ENCODE peak calls at places on chromosome 1, in four cellular contexts. P, K, L and V are unnamed samples. For H3K4me1, the result is how much of the 10 kb centered on the place peaks cover.

GRCh38 chr1:183932412-183932811 is 105.1 kb downstream of the COLGALT2 start:
- DNase-seq in L (peak), K (peak), P (peak), V (peak)

GRCh38 chr1:96309783-96310182 is 411.8 kb upstream of the PTBP2 start:
- DNase-seq in L (no peak), K (peak), P (no peak), V (no peak)

GRCh38 chr1:117824612-117825011 is 104.8 kb downstream of the GDAP2 start:
- DNase-seq in P (no peak), L (no peak), K (no peak), V (no peak)

GRCh38 chr1:57517587-57518397 is 93.9 kb upstream of the DAB1 start:
- DNase-seq in L (no peak), P (no peak), K (no peak), V (no peak)

GRCh38 chr1:155989242-155989991 is 11.1 kb upstream of the ARHGEF2 start:
- DNase-seq in K (peak), L (peak), P (peak), V (peak)

GRCh38 chr1:24901791-24902470 is 28.1 kb downstream of the RUNX3 start:
- DNase-seq in P (no peak), L (peak), K (no peak), V (peak)

GRCh38 chr1:201531551-201532425 is 7.1 kb upstream of the NAV1 start:
- DNase-seq in L (no peak), P (no peak), K (no peak), V (no peak)

GRCh38 chr1:87200875-87201638 is 127.6 kb upstream of the LMO4 start:
- DNase-seq in L (no peak), P (no peak), K (no peak), V (no peak)

GRCh38 chr1:153734380-153735089 is 6.7 kb downstream of the INTS3 start:
- DNase-seq in P (no peak), L (no peak), K (no peak), V (no peak)

GRCh38 chr1:181425566-181425965 is 57.8 kb upstream of the CACNA1E start:
- DNase-seq in P (no peak), L (no peak), K (no peak), V (no peak)

GRCh38 chr1:177873238-177873637 is 96.6 kb downstream of the SEC16B start:
- DNase-seq in L (no peak), P (no peak), K (peak), V (no peak)

GRCh38 chr1:14215151-14215550 is 383.3 kb upstream of the KAZN start:
- DNase-seq in K (no peak), P (no peak), L (no peak), V (no peak)

GRCh38 chr1:157154940-157155514 is 16.8 kb upstream of the ETV3 start:
- DNase-seq in L (peak), P (peak), K (peak), V (peak)

GRCh38 chr1:55421317-55421716 is 206.2 kb upstream of the USP24 start:
- DNase-seq in K (peak), P (no peak), L (no peak), V (no peak)

GRCh38 chr1:164613176-164613575 is 54.2 kb downstream of the PBX1 start:
- DNase-seq in K (no peak), P (peak), L (no peak), V (no peak)
- H3K4me1 ChIP-seq in K (under half), P (under half), L (under half), V (half or more)

DNA sequence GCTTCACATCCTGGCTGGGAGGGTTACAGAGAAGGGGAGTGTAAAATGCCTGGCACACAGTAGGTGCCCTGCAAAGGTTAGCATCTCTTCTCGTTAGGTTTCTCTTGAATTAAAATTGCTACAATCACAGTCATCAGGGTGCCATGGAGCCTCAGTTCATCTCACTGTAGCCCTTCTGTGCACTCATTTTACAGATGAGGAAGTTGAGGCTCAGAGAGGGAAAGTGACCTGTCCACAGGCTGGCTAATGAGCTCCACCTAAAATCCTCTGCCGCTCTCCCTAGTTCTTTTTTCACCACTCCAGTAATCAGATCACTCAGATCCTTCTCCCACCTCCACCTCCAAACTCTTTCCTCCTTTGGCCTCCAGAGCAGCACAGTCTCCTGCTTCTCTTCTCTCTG is 13.5 kb upstream of the AHDC1 start:
- DNase-seq in L (no peak), K (no peak), P (no peak), V (no peak)
- H3K27ac ChIP-seq in L (no peak), K (no peak), P (no peak), V (peak)

DNA sequence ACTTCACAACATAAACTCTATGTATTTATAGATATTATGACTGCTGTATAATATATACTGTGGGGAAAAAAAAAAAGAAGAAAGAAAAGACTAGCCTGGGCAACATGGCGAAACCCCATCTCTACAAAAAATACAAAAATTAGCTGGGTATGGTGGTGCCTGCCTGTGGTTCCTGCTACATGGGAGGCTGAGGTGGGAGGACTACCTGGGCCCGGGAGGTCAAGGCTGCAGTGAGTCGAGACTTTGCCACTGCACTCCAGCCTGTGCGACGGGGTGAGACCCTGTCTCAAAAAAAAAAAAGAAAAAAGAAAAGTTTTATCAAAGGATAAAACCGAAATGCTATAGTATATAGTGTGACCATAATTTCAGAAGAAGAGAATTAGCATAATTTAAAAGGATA is 2.7 kb downstream of the EXOC8 start:
- DNase-seq in K (no peak), L (no peak), P (no peak), V (no peak)
- H3K4me1 ChIP-seq in K (under half), L (under half), P (under half), V (half or more)

GRCh38 chr1:171663036-171663853 is 10.8 kb upstream of the MYOC start:
- DNase-seq in P (no peak), L (no peak), K (no peak), V (no peak)

GRCh38 chr1:171664976-171665375 is 12.5 kb upstream of the MYOC start:
- DNase-seq in P (no peak), K (no peak), L (no peak), V (no peak)

GRCh38 chr1:171661076-171661650 is 8.7 kb upstream of the MYOC start:
- DNase-seq in L (no peak), P (no peak), K (no peak), V (no peak)

GRCh38 chr1:171666114-171666769 is 13.8 kb upstream of the MYOC start:
- DNase-seq in L (no peak), P (no peak), K (no peak), V (no peak)

GRCh38 chr1:171663854-171664550 is 11.5 kb upstream of the MYOC start:
- DNase-seq in L (no peak), P (no peak), K (no peak), V (no peak)
- H3K27ac ChIP-seq in L (no peak), P (no peak), K (no peak), V (no peak)

GRCh38 chr1:76005755-76006154 is 68.8 kb upstream of the ST6GALNAC3 start:
- DNase-seq in P (no peak), L (no peak), K (no peak), V (no peak)
- H3K4me1 ChIP-seq in P (under half), L (under half), K (under half), V (under half)

GRCh38 chr1:235628316-235629006 is 21.1 kb downstream of the GNG4 start:
- DNase-seq in K (no peak), P (no peak), L (no peak), V (no peak)
- H3K27ac ChIP-seq in K (no peak), P (no peak), L (no peak), V (no peak)

DNA sequence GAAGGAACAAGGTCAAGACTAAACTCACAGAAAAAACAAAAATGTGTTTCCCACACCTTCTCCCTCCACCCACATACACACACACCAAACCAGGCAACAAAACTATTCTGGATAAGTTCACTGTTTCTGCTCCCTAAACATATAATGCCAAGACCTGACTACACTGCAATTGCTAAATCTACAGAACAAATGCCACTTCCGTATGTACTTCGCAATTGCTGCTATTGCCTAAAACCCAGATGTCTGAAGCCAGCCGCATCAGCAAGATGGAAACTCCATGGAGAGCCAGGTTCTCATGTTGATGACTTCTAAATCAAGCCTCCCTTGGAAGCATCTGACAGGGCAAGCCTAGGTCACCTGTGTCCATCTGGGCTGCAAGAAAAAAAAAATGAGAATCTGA is 8.3 kb upstream of the AIM2 start:
- DNase-seq in P (no peak), K (no peak), L (no peak), V (no peak)
- H3K4me1 ChIP-seq in P (under half), K (under half), L (under half), V (under half)

DNA sequence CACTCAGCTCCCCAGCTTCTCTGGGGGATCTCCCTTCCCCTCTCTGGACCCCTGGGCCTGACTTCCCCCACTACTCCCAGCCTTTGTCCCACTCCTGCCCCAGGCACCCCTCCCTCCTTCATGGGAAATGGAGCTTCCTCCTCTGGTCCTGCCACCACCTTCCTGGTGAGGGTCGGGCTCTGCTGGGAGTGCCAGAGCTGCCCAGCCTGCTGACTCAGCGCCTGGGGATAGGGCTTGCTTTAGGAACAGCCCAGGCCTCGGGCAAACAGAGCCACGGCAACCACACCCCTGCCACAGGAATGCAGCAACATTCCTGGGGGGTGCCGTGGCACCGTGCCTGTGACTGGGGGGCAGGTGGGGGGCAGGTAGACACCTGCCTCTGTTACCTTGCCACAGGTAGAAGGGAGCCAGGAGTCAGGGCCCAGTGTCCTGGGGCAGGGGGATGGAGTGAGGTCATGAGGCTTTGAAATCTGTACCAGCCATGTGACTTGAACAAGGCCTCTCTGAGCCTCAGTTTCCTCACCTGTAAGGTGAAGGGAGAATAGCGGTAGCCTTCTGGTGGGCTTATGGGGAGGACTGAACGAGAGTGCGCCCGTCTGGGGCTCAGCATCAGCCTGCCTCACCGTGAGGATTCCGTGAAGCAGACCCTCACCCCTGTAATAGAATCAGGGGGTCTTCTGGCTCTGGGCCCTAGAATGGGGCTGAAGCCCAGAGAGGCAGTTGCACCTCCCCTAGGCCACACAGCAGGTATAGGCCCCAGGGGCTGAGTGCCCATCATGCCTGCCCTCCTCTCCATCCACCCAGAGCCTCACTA is 17.8 kb upstream of the EPHA2 start:
- DNase-seq in P (peak), K (peak), L (peak), V (peak)
- H3K27ac ChIP-seq in P (peak), K (no peak), L (no peak), V (peak)